ENCODE peak calls at places on chromosomes 2 and 18, in eight cellular contexts. E is fibroblast of pulmonary artery, F is fibroblast of mammary gland, W is tibial artery, J is adrenal gland, Q is lower lobe of right lung, R is upper lobe of right lung, B is heart right ventricle. U is an unnamed sample.

GRCh38 chr18:55779711-55780590 is 192.0 kb upstream of the TCF4 start:
- DNase-seq in E (peak), Q (peak), W (no peak), R (peak), B (peak), F (peak), J (peak), U (no peak)

GRCh38 chr2:186827426-186827825 is 21.5 kb downstream of the ZSWIM2 start:
- DNase-seq in B (no peak), E (no peak), R (no peak), F (peak), J (no peak), W (no peak), Q (no peak), U (no peak)

GRCh38 chr2:9422321-9423099 is 818 bp downstream of the ITGB1BP1 start:
- DNase-seq in B (peak), R (no peak), Q (peak), J (peak), W (peak), E (no peak), F (peak), U (no peak)

GRCh38 chr2:84991404-84992151 is 20.6 kb downstream of the KCMF1 start:
- DNase-seq in E (peak), F (peak), W (no peak), Q (no peak), J (no peak), R (no peak), B (no peak), U (peak)

GRCh38 chr2:96801464-96802280 is 14.4 kb upstream of the CNNM3 start:
- DNase-seq in J (no peak), W (no peak), F (no peak), B (no peak), Q (peak), R (no peak), E (no peak), U (no peak)

GRCh38 chr2:108215794-108216211 is 24.0 kb upstream of the SULT1C3 start:
- DNase-seq in W (peak), E (peak), F (peak), Q (no peak), J (no peak), R (peak), B (no peak), U (peak)

GRCh38 chr2:11738589-11739436 is 7.6 kb upstream of the LPIN1 start:
- DNase-seq in R (peak), J (peak), W (peak), E (peak), Q (peak), F (peak), B (peak), U (no peak)

GRCh38 chr2:26068602-26069298 is 34.9 kb downstream of the RAB10 start:
- DNase-seq in E (peak), J (no peak), Q (no peak), B (no peak), R (no peak), F (peak), W (no peak), U (peak)

GRCh38 chr2:14626873-14627272 is 5.6 kb upstream of the LRATD1 start:
- DNase-seq in W (no peak), F (no peak), Q (peak), B (no peak), J (no peak), E (no peak), R (peak), U (peak)

GRCh38 chr2:12270876-12271588 is 445.7 kb upstream of the TRIB2 start:
- DNase-seq in R (no peak), F (no peak), E (no peak), B (no peak), W (no peak), Q (no peak), J (no peak), U (no peak)

GRCh38 chr2:233481368-233482142 is 85.0 kb downstream of the USP40 start:
- DNase-seq in E (no peak), R (peak), J (no peak), W (peak), F (no peak), B (no peak), Q (peak), U (peak)

GRCh38 chr2:222861411-222862067 is 703 bp downstream of the ACSL3 start:
- DNase-seq in W (peak), Q (peak), R (peak), J (peak), F (no peak), E (peak), B (peak), U (no peak)

GRCh38 chr2:240172071-240172895 is 31.8 kb upstream of the OTOS start:
- DNase-seq in J (no peak), W (peak), B (no peak), E (no peak), F (no peak), R (peak), Q (no peak), U (no peak)

GRCh38 chr2:165587335-165587938 is 117.9 kb downstream of the CSRNP3 start:
- DNase-seq in R (no peak), J (no peak), W (no peak), F (no peak), B (no peak), Q (no peak), E (no peak), U (no peak)

GRCh38 chr2:233867993-233868532 is at the start of gene MSL3B:
- DNase-seq in W (no peak), Q (peak), E (peak), R (peak), B (no peak), F (peak), J (peak), U (peak)

GRCh38 chr2:94872088-94872618 is 923 bp downstream of the TEKT4 start:
- DNase-seq in R (peak), B (no peak), F (no peak), Q (no peak), W (no peak), J (no peak), E (no peak), U (no peak)

GRCh38 chr18:46174317-46175039 is 70.3 kb downstream of the HAUS1 start:
- DNase-seq in J (peak), F (peak), E (no peak), R (peak), W (peak), Q (peak), B (no peak), U (peak)

GRCh38 chr18:48356151-48356745 is 52.9 kb downstream of the ZBTB7C start:
- DNase-seq in Q (no peak), B (no peak), W (no peak), E (no peak), J (no peak), R (no peak), F (no peak), U (no peak)

GRCh38 chr2:9918275-9918674 is 33.2 kb upstream of the GRHL1 start:
- DNase-seq in Q (no peak), F (peak), W (no peak), E (peak), J (no peak), R (no peak), B (no peak), U (peak)

GRCh38 chr18:46134920-46135675 is 30.9 kb downstream of the HAUS1 start:
- DNase-seq in J (peak), W (no peak), F (no peak), B (peak), E (no peak), R (no peak), Q (no peak), U (no peak)

GRCh38 chr2:96265840-96266569 is at the start of the genes CIAO1 and TMEM127:
- DNase-seq in Q (peak), W (peak), E (peak), F (peak), R (peak), J (peak), B (peak), U (peak)

GRCh38 chr18:77068321-77068841 is 64.2 kb downstream of the MBP start:
- DNase-seq in W (no peak), B (no peak), Q (no peak), F (peak), J (peak), E (peak), R (no peak), U (peak)

GRCh38 chr2:148719941-148720436 is 75.4 kb downstream of the EPC2 start:
- DNase-seq in R (no peak), F (no peak), W (no peak), Q (peak), J (no peak), E (no peak), B (no peak), U (no peak)

DNA sequence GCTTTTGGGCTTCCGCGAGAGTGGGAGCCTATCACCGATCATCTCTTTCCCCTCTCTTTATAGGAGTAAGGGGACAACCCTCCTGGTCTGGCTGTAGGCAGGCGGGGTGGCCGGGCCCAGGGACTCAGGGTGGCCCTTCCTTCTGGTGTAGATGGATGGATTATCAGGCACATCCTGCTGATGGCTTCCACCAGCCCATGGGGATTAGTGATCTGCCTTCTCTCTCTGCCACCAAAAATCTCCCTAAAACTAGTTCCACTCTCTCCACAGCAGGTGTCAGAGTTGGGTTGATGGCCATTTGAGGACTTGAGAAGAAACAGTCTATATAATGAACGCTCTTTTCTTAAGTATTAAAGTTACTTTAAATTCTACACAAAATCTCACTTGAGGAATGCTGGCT is 37.4 kb downstream of the NCK2 start:
- DNase-seq in B (no peak), W (no peak), F (no peak), J (no peak), E (no peak), R (no peak), Q (no peak), U (no peak)
- TF ChIP-seq CTCF in B (no peak), W (no peak), F (no peak), J (no peak), E (no peak), R (no peak), Q (no peak), U (no peak)

GRCh38 chr2:137367361-137367760 is 596.9 kb upstream of the HNMT start:
- DNase-seq in F (peak), R (no peak), W (no peak), J (no peak), Q (no peak), B (no peak), E (peak), U (no peak)
- TF ChIP-seq CTCF in F (no peak), R (no peak), W (no peak), J (no peak), Q (no peak), B (no peak), E (no peak), U (no peak)

DNA sequence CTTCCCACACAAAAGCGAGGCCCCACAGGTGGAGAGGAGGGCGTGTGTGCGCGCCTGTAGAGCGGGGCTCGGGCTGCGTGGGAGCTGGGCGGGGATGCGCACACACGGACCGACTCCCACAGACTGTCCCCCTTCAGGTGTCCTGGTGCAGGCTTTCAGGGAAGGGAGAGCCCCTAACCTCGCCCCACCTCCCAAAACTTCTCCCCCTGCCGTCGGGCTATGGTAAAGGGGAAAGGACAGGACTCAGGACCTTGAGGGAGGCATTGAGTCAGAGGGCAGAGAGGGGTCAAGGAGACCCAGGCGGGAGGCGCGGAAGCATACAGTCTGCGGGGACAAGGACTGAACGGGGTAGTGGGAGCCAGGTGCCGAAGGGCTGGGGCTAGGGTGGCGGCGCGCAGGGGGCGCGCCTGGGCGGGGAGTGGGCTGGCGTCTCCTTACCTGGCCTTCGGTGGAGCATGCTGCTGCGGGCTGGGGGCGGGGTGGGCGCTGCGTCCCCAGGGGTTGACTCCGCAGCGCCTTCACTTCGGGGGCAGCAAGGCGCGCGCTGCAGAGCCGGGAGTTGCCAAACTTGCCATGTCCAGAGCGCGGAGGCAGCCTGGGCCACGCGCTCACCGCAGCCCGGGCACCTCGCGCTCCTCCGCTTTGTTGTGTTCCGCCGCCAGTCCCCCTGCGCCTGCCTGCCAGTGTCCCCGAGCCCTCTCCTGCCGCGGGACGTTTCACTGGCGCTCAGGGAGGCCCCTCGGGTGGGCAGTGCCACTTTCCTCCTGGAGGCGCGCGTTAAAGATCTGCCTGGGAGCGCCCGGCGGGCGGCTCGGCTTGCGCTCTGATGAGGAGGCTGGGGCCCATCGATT is 302.0 kb downstream of the NCKAP5 start:
- DNase-seq in B (no peak), J (peak), F (no peak), Q (no peak), R (no peak), E (no peak), W (no peak), U (no peak)
- TF ChIP-seq CTCF in B (no peak), J (no peak), F (no peak), Q (no peak), R (peak), E (no peak), W (no peak), U (peak)

GRCh38 chr18:13797157-13797611 is 26.8 kb upstream of the MC5R start:
- DNase-seq in J (peak), F (no peak), E (peak), Q (no peak), B (no peak), W (no peak), R (no peak), U (peak)

GRCh38 chr18:13799396-13799795 is 24.6 kb upstream of the MC5R start:
- DNase-seq in W (no peak), R (no peak), J (no peak), Q (no peak), E (no peak), B (no peak), F (no peak), U (no peak)

GRCh38 chr18:13800505-13801259 is 23.3 kb upstream of the MC5R start:
- DNase-seq in W (peak), B (peak), E (peak), F (peak), J (peak), Q (peak), R (peak), U (peak)

GRCh38 chr18:13793819-13794218 is 30.1 kb upstream of the MC5R start:
- DNase-seq in F (no peak), J (no peak), E (no peak), R (no peak), B (no peak), Q (no peak), W (no peak), U (no peak)

GRCh38 chr18:13796515-13796914 is 27.4 kb upstream of the MC5R start:
- DNase-seq in W (no peak), Q (no peak), R (no peak), J (no peak), B (no peak), F (no peak), E (no peak), U (no peak)
- TF ChIP-seq CTCF in W (no peak), Q (no peak), R (no peak), J (no peak), B (no peak), F (no peak), E (no peak), U (no peak)